ENCODE peak calls at places on chromosomes 13 and 19, in four cellular contexts. Z is IMR-90, H is uterus, O is breast epithelium. I is an unnamed sample. For H3K36me3, the result is how much of the 10 kb centered on the place peaks cover.

GRCh38 chr13:40031031-40031430 is 375.6 kb downstream of the COG6 start:
- DNase-seq in Z (peak), H (no peak), O (no peak), I (no peak)

GRCh38 chr19:51123381-51124186 is 1.1 kb upstream of the SIGLEC9 start:
- DNase-seq in Z (no peak), H (no peak), O (no peak), I (peak)

GRCh38 chr19:7188682-7189629 is 105.3 kb downstream of the INSR start:
- DNase-seq in Z (no peak), H (peak), O (no peak), I (peak)

GRCh38 chr13:106617561-106617960 is 49.6 kb upstream of the ARGLU1 start:
- DNase-seq in Z (peak), H (no peak), O (no peak), I (no peak)

GRCh38 chr13:97122381-97122996 is 99.6 kb upstream of the MBNL2 start:
- DNase-seq in Z (peak), H (no peak), O (no peak), I (no peak)

GRCh38 chr19:31499826-31500539 is 150.7 kb upstream of the TSHZ3 start:
- DNase-seq in Z (no peak), H (no peak), O (no peak), I (no peak)

GRCh38 chr13:32031025-32031814 is at the start of gene FRY:
- DNase-seq in Z (peak), H (peak), O (peak), I (peak)

GRCh38 chr19:50326101-50326664 is 3.0 kb downstream of the KCNC3 start:
- DNase-seq in Z (no peak), H (no peak), O (no peak), I (no peak)

GRCh38 chr19:13441810-13442512 is 64.3 kb downstream of the CACNA1A start:
- DNase-seq in Z (peak), H (no peak), O (peak), I (no peak)

GRCh38 chr13:22748866-22749586 is 431.8 kb upstream of the SGCG start:
- DNase-seq in Z (no peak), H (no peak), O (no peak), I (no peak)

GRCh38 chr19:1469936-1470863 is 8.8 kb downstream of the C19orf25 start:
- DNase-seq in Z (no peak), H (no peak), O (no peak), I (no peak)

GRCh38 chr13:95880346-95880745 is 172.9 kb downstream of the UGGT2 start:
- DNase-seq in Z (peak), H (no peak), O (no peak), I (no peak)

GRCh38 chr13:49669735-49670309 is 21.5 kb downstream of the EBPL start:
- DNase-seq in Z (peak), H (peak), O (no peak), I (peak)

GRCh38 chr19:11446271-11446651 is 10.8 kb downstream of the PRKCSH start:
- DNase-seq in Z (no peak), H (no peak), O (no peak), I (no peak)
- H3K36me3 ChIP-seq in Z (half or more), H (under half), O (under half), I (under half)

GRCh38 chr13:59487883-59488282 is 675.8 kb downstream of the DIAPH3 start:
- DNase-seq in Z (no peak), H (no peak), O (no peak), I (no peak)
- TF ChIP-seq CTCF in Z (no peak), H (no peak), O (no peak), I (no peak)

GRCh38 chr19:48967346-48968178 is 2.5 kb downstream of the FTL start:
- DNase-seq in Z (peak), H (no peak), O (no peak), I (peak)
- TF ChIP-seq POLR2A in Z (no peak), H (no peak), O (peak), I (peak)

DNA sequence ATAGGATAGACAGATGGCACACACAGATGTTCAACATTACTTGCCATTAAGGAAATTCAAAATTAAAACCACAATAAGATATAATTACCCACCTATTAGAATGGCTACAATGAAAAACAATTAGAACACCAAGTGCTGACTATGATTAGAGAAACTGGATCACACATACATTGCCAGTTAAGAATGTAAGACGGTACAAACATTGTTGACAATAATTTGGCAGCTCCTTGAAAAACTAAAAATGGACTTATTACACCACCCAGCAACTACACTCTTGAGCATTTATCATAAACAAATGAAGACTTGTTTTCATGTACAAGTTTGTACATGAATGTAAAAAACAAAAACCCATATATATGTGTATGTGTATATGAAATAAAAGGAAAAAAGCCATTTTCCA is 13.7 kb downstream of the ZNF461 start:
- DNase-seq in Z (no peak), H (no peak), O (no peak), I (no peak)
- H3K36me3 ChIP-seq in Z (under half), H (under half), O (under half), I (half or more)

DNA sequence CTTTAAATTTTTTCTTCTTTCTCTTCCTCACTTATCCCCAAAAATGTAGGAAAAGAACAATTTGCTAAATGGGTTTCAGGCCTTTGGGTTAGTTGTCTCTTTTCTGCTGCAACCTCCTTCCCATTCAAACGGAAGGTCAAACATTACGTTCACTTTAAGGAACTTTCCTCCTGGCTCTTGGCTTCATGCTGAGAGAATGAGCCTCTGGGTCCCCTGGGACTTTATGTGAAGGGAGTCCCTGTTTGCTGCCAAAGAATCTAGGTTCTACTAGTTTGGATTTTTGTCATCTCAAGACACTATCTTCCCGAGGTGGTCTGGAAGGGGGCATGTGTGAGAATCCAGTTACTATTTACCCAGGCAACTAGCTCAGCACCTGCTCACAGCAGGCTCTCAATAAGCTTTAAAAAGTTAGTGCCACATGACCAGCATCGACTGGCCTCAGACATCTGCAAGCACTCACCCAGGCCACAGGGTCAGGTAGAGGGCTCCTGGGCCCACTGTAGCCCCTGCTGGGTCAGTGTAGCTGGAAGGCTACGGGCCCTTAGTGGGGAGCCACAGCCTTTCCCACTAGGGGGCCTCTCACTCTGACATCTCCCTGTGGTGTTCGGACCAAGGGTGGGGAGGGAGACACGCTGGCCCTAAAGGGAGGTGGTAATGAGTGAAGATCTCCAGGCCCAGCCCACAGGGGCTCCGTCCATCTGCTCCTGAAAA is 40.5 kb downstream of the FAM124A start:
- DNase-seq in Z (no peak), H (no peak), O (no peak), I (no peak)
- TF ChIP-seq CTCF in Z (no peak), H (no peak), O (no peak), I (no peak)

GRCh38 chr19:58572818-58573657 is at the start of gene MZF1:
- DNase-seq in Z (peak), H (peak), O (peak), I (peak)
- TF ChIP-seq POLR2A in Z (peak), H (no peak), O (no peak), I (peak)